ENCODE peak calls at places on chromosomes 5 and 9, in five cellular contexts. B, F, J, I and X are unnamed samples.

GRCh38 chr9:93379051-93379450 is 72.4 kb upstream of the FAM120A start:
- DNase-seq in F (no peak), I (no peak), J (no peak), B (no peak), X (no peak)

GRCh38 chr9:129832957-129833356 is 2.1 kb downstream of the C9orf78 start:
- DNase-seq in B (peak), F (no peak), I (no peak), J (no peak), X (no peak)

GRCh38 chr5:90590-91547 is 1.1 kb upstream of the PLEKHG4B start:
- DNase-seq in F (no peak), I (peak), B (no peak), J (no peak), X (no peak)

GRCh38 chr9:93652604-93653592 is 76.5 kb downstream of the PHF2 start:
- DNase-seq in J (no peak), B (no peak), I (no peak), F (no peak), X (no peak)

GRCh38 chr9:136133191-136133958 is 14.7 kb upstream of the TMEM250 start:
- DNase-seq in I (peak), F (no peak), J (no peak), B (no peak), X (no peak)

GRCh38 chr9:28471261-28471660 is 898.0 kb upstream of the C9orf72 start:
- DNase-seq in J (no peak), I (no peak), B (no peak), F (no peak), X (no peak)

GRCh38 chr9:35726876-35727438 is 5.0 kb downstream of the TLN1 start:
- DNase-seq in I (no peak), J (no peak), B (peak), F (peak), X (peak)

GRCh38 chr9:119284118-119284517 is 85.1 kb downstream of the BRINP1 start:
- DNase-seq in I (peak), J (no peak), F (peak), B (no peak), X (no peak)

GRCh38 chr5:170747851-170748250 is 35.7 kb upstream of the GABRP start:
- DNase-seq in I (no peak), J (no peak), B (no peak), F (peak), X (no peak)

GRCh38 chr9:6584881-6585597 is 60.5 kb downstream of the GLDC start:
- DNase-seq in B (peak), J (no peak), F (peak), I (peak), X (no peak)

GRCh38 chr5:113776832-113777525 is 263.5 kb downstream of the YTHDC2 start:
- DNase-seq in J (no peak), B (no peak), I (no peak), F (peak), X (no peak)

GRCh38 chr5:90519081-90519480 is 10.3 kb downstream of the LYSMD3 start:
- DNase-seq in F (no peak), I (no peak), J (no peak), B (no peak), X (no peak)